ENCODE peak calls at places on chromosome 13, in four cellular contexts. One of them, this sample, is unnamed.

GRCh38 chr13:30408319-30409101 is 13.8 kb upstream of the UBE2L5 start:
- DNase-seq in cardiac muscle cell: peak; percentile 88
- DNase-seq in HepG2: peak; percentile 86
- DNase-seq in heart left ventricle: peak; percentile 93
- DNase-seq in this sample: no peak

GRCh38 chr13:65085977-65086376 is 2144.2 kb downstream of the PCDH9 start:
- DNase-seq in heart left ventricle: no peak
- DNase-seq in HepG2: no peak
- DNase-seq in cardiac muscle cell: no peak
- DNase-seq in this sample: no peak

GRCh38 chr13:98039964-98040363 is 86.5 kb downstream of the IPO5 start:
- DNase-seq in cardiac muscle cell: no peak
- DNase-seq in HepG2: no peak
- DNase-seq in heart left ventricle: no peak
- DNase-seq in this sample: no peak

GRCh38 chr13:20882206-20882605 is 20.3 kb downstream of the XPO4 start:
- DNase-seq in heart left ventricle: no peak
- DNase-seq in HepG2: no peak
- DNase-seq in cardiac muscle cell: no peak
- DNase-seq in this sample: no peak

GRCh38 chr13:25905411-25906010 is 146.3 kb downstream of the SHISA2 start:
- DNase-seq in heart left ventricle: no peak
- DNase-seq in HepG2: no peak
- DNase-seq in cardiac muscle cell: no peak
- DNase-seq in this sample: no peak

GRCh38 chr13:30607908-30608307 is 9.8 kb upstream of the USPL1 start:
- DNase-seq in heart left ventricle: no peak
- DNase-seq in HepG2: no peak
- DNase-seq in cardiac muscle cell: no peak
- DNase-seq in this sample: no peak

GRCh38 chr13:29679357-29680050 is 84.0 kb upstream of the SLC7A1 start:
- DNase-seq in HepG2: no peak
- DNase-seq in heart left ventricle: peak; percentile 68
- DNase-seq in cardiac muscle cell: no peak
- DNase-seq in this sample: no peak

GRCh38 chr13:101307181-101307701 is 109.1 kb downstream of the NALCN start:
- DNase-seq in heart left ventricle: no peak
- DNase-seq in cardiac muscle cell: no peak
- DNase-seq in HepG2: no peak
- DNase-seq in this sample: no peak

GRCh38 chr13:50993371-50993770 is 83.8 kb downstream of the RNASEH2B start:
- DNase-seq in cardiac muscle cell: no peak
- DNase-seq in HepG2: no peak
- DNase-seq in heart left ventricle: no peak
- DNase-seq in this sample: no peak

GRCh38 chr13:19089315-19089714 is 92.3 kb downstream of the TUBA3C start:
- DNase-seq in HepG2: peak; percentile 9
- DNase-seq in cardiac muscle cell: no peak
- DNase-seq in heart left ventricle: no peak
- DNase-seq in this sample: no peak

GRCh38 chr13:114109646-114110045 is 22.8 kb downstream of the RASA3 start:
- DNase-seq in HepG2: no peak
- DNase-seq in cardiac muscle cell: no peak
- DNase-seq in heart left ventricle: no peak
- DNase-seq in this sample: no peak

GRCh38 chr13:39676315-39676876 is 20.9 kb downstream of the COG6 start:
- DNase-seq in cardiac muscle cell: peak; percentile 60
- DNase-seq in HepG2: peak; percentile 28
- DNase-seq in heart left ventricle: no peak
- DNase-seq in this sample: peak; percentile 40

GRCh38 chr13:58238972-58239773 is 607.6 kb downstream of the PCDH17 start:
- DNase-seq in cardiac muscle cell: no peak
- DNase-seq in HepG2: no peak
- DNase-seq in heart left ventricle: no peak
- DNase-seq in this sample: no peak

GRCh38 chr13:42876810-42877550 is 95.6 kb downstream of the FAM216B start:
- DNase-seq in cardiac muscle cell: no peak
- DNase-seq in HepG2: no peak
- DNase-seq in heart left ventricle: no peak
- DNase-seq in this sample: no peak
- H3K4me1 ChIP-seq in cardiac muscle cell: no peaks in the 10 kb centered on the region
- H3K4me1 ChIP-seq in HepG2: no peaks in the 10 kb centered on the region
- H3K4me1 ChIP-seq in heart left ventricle: no peaks in the 10 kb centered on the region
- H3K4me1 ChIP-seq in this sample: no peaks in the 10 kb centered on the region

GRCh38 chr13:26949701-26950345 is 189.2 kb upstream of the GPR12 start:
- DNase-seq in cardiac muscle cell: no peak
- DNase-seq in HepG2: no peak
- DNase-seq in heart left ventricle: no peak
- DNase-seq in this sample: no peak
- H3K4me1 ChIP-seq in cardiac muscle cell: peaks cover 3% of the 10 kb centered on the region
- H3K4me1 ChIP-seq in HepG2: peaks cover 57% of the 10 kb centered on the region
- H3K4me1 ChIP-seq in heart left ventricle: no peaks in the 10 kb centered on the region
- H3K4me1 ChIP-seq in this sample: no peaks in the 10 kb centered on the region

GRCh38 chr13:78409172-78409571 is 194.2 kb downstream of the POU4F1 start:
- DNase-seq in cardiac muscle cell: no peak
- DNase-seq in HepG2: no peak
- DNase-seq in heart left ventricle: no peak
- DNase-seq in this sample: no peak
- H3K4me1 ChIP-seq in cardiac muscle cell: no peaks in the 10 kb centered on the region
- H3K4me1 ChIP-seq in HepG2: no peaks in the 10 kb centered on the region
- H3K4me1 ChIP-seq in heart left ventricle: no peaks in the 10 kb centered on the region
- H3K4me1 ChIP-seq in this sample: no peaks in the 10 kb centered on the region

DNA sequence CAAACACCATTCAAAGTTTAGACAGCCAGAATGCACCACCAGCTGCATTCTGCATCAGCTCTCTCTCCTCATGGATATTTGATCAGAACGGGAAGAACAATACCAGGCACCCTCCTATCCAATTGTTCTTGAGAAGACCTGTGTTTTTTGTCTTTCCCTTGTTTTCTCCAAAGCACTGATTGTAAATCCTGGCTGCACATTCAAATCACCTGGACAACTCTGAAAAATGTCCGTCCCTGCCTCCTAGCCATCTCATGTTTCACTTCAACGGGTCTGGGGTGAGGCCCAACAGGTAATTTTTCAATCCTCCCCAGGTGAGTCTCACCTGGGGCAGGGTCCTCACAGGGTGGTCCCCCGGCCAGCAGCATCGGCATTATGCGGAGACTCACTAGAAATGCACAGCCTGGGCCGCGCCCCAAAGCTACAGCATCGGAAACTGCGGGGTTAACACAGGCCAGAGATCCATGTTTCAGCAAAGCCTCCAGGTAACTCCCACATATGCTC is 5.5 kb downstream of the IRS2 start:
- DNase-seq in heart left ventricle: no peak
- DNase-seq in cardiac muscle cell: no peak
- DNase-seq in HepG2: no peak
- DNase-seq in this sample: no peak
- H3K4me1 ChIP-seq in heart left ventricle: peaks cover 5% of the 10 kb centered on the region
- H3K4me1 ChIP-seq in cardiac muscle cell: peaks cover 24% of the 10 kb centered on the region
- H3K4me1 ChIP-seq in HepG2: no peaks in the 10 kb centered on the region
- H3K4me1 ChIP-seq in this sample: peaks cover 4% of the 10 kb centered on the region

This sample was measured in HCT116.